ENCODE peak calls at places on chromosomes 11 and 22, in seven cellular contexts. I, T, Y, G, L, P and Q are unnamed samples.

GRCh38 chr22:20536590-20537324 is 29.3 kb downstream of the MED15 start:
- DNase-seq in T (no peak), G (no peak), Y (no peak), I (no peak), P (no peak), L (peak), Q (no peak)

GRCh38 chr11:115893701-115894100 is 389.5 kb upstream of the CADM1 start:
- DNase-seq in L (no peak), P (no peak), G (no peak), Y (no peak), T (no peak), I (no peak), Q (no peak)

GRCh38 chr22:45911601-45912271 is 65.2 kb downstream of the WNT7B start:
- DNase-seq in P (no peak), I (no peak), G (peak), L (no peak), Y (no peak), T (no peak), Q (peak)

GRCh38 chr11:36469063-36469462 is 41.0 kb downstream of the TRAF6 start:
- DNase-seq in L (no peak), T (no peak), Y (peak), P (no peak), G (no peak), I (no peak), Q (no peak)

GRCh38 chr11:71425851-71426250 is 22.3 kb downstream of the DHCR7 start:
- DNase-seq in L (no peak), G (no peak), Y (no peak), I (no peak), P (no peak), T (no peak), Q (no peak)

GRCh38 chr11:111361874-111362273 is 17.2 kb downstream of the POU2AF1 start:
- DNase-seq in Y (no peak), G (no peak), P (no peak), L (no peak), I (no peak), T (peak), Q (no peak)

GRCh38 chr11:37409124-37409523 is 811.1 kb upstream of the RAG2 start:
- DNase-seq in G (no peak), I (no peak), L (no peak), T (no peak), Y (no peak), P (no peak), Q (no peak)

GRCh38 chr11:2300290-2300935 is 1.3 kb downstream of the C11orf21 start:
- DNase-seq in T (no peak), I (no peak), G (no peak), Y (peak), P (no peak), L (peak), Q (no peak)

GRCh38 chr11:107591446-107592236 is 694 bp downstream of the ELMOD1 start:
- DNase-seq in Y (no peak), I (peak), P (peak), L (no peak), G (no peak), T (peak), Q (no peak)

GRCh38 chr11:1116104-1116503 is 41.4 kb downstream of the MUC2 start:
- DNase-seq in T (no peak), G (no peak), Y (no peak), I (no peak), P (no peak), L (no peak), Q (no peak)

GRCh38 chr11:116832350-116833290 is 2.9 kb downstream of the APOC3 start:
- DNase-seq in L (peak), G (no peak), T (peak), Y (no peak), I (no peak), P (no peak), Q (no peak)

GRCh38 chr22:27726726-27727449 is 74.7 kb downstream of the MN1 start:
- DNase-seq in T (no peak), Y (no peak), I (no peak), L (no peak), G (peak), P (no peak), Q (no peak)